ENCODE peak calls at places on chromosomes 5 and 9, in five cellular contexts. Z is NCI-H2029, N is hippocampal formation, M is aorta, A is heart left ventricle. I is an unnamed sample.

GRCh38 chr5:124812771-124813358 is 66.4 kb upstream of the ZNF608 start:
- DNase-seq in Z (peak; percentile 67), N (no peak), M (no peak), A (no peak), I (no peak)

GRCh38 chr5:57681942-57682341 is 199.3 kb upstream of the ACTBL2 start:
- DNase-seq in Z (no peak), N (no peak), M (no peak), A (no peak), I (no peak)

GRCh38 chr9:90799271-90799860 is 2.3 kb upstream of the SYK start:
- DNase-seq in Z (no peak), N (no peak), M (no peak), A (no peak), I (no peak)

GRCh38 chr9:33751536-33752129 is 43.7 kb upstream of the PRSS3 start:
- DNase-seq in Z (no peak), N (no peak), M (no peak), A (no peak), I (no peak)

GRCh38 chr9:120698766-120699165 is 15.5 kb downstream of the MEGF9 start:
- DNase-seq in Z (peak; percentile 47), N (peak; percentile 42), M (no peak), A (no peak), I (no peak)

GRCh38 chr9:134330590-134330989 is 4.3 kb downstream of the RXRA start:
- DNase-seq in Z (no peak), N (no peak), M (peak; percentile 32), A (no peak), I (no peak)

GRCh38 chr5:38528162-38528703 is 28.2 kb downstream of the LIFR start:
- DNase-seq in Z (no peak), N (no peak), M (no peak), A (no peak), I (no peak)

GRCh38 chr9:128124873-128125574 is 2.5 kb downstream of the PTGES2 start:
- DNase-seq in Z (no peak), N (peak; percentile 19), M (peak; percentile 85), A (peak; percentile 72), I (peak; percentile 48)

GRCh38 chr9:130194406-130194932 is 22.3 kb downstream of the NCS1 start:
- DNase-seq in Z (no peak), N (no peak), M (no peak), A (no peak), I (no peak)

GRCh38 chr5:6545036-6545693 is 87.7 kb downstream of the NSUN2 start:
- DNase-seq in Z (no peak), N (no peak), M (no peak), A (no peak), I (no peak)

GRCh38 chr5:63959177-63959982 is 2.9 kb downstream of the HTR1A start:
- DNase-seq in Z (peak; percentile 5), N (peak; percentile 69), M (no peak), A (no peak), I (no peak)

GRCh38 chr5:149374303-149374702 is 4.8 kb downstream of the IL17B start:
- DNase-seq in Z (no peak), N (no peak), M (no peak), A (no peak), I (no peak)

GRCh38 chr5:41636605-41637004 is 126.2 kb upstream of the PLCXD3 start:
- DNase-seq in Z (no peak), N (no peak), M (no peak), A (no peak), I (peak; percentile 37)

GRCh38 chr5:2757563-2758311 is 6.3 kb upstream of the IRX2 start:
- DNase-seq in Z (no peak), N (no peak), M (no peak), A (no peak), I (peak; percentile 74)

GRCh38 chr9:84463272-84463671 is 122.7 kb upstream of the SLC28A3 start:
- DNase-seq in Z (no peak), N (no peak), M (no peak), A (no peak), I (no peak)

GRCh38 chr9:124040935-124041816 is 29.6 kb downstream of the LHX2 start:
- DNase-seq in Z (no peak), N (no peak), M (peak; percentile 84), A (peak; percentile 56), I (peak; percentile 85)

GRCh38 chr5:172870261-172870806 is 36.3 kb downstream of the ERGIC1 start:
- DNase-seq in Z (no peak), N (no peak), M (peak; percentile 80), A (peak; percentile 67), I (peak; percentile 75)

I was measured in AG20443.